ENCODE peak calls at places on chromosomes 11 and 22, in ten cellular contexts. H is heart right ventricle, X is endothelial cell of umbilical vein, M is lower lobe of right lung, Q is HCT116, W is heart left ventricle, Z is tibial artery, L is stomach, U is PC-9, Y is GM12878. S is an unnamed sample. For H3K4me1, the result is how much of the 10 kb centered on the place peaks cover.

GRCh38 chr11:123006860-123007542 is 25.4 kb upstream of the BSX start:
- DNase-seq in Z (no peak), Q (no peak), M (no peak), X (no peak), L (no peak), Y (no peak), U (no peak), H (no peak), W (no peak), S (no peak)

GRCh38 chr22:32422062-32422461 is 10.0 kb upstream of the RTCB start:
- DNase-seq in Z (no peak), W (no peak), Y (no peak), H (no peak), L (no peak), U (peak), X (no peak), M (no peak), Q (no peak), S (no peak)

GRCh38 chr22:49014227-49015201 is 813.2 kb downstream of the BRD1 start:
- DNase-seq in Z (peak), X (no peak), U (no peak), H (no peak), M (peak), W (peak), Y (no peak), L (peak), Q (no peak), S (no peak)

GRCh38 chr11:77561257-77561656 is 28.5 kb upstream of the AQP11 start:
- DNase-seq in Y (no peak), M (no peak), H (no peak), W (no peak), X (no peak), L (no peak), Z (no peak), Q (no peak), U (no peak), S (no peak)

GRCh38 chr11:46445887-46446286 is 54.3 kb upstream of the CHRM4 start:
- DNase-seq in Y (no peak), Z (no peak), W (no peak), U (no peak), H (no peak), L (no peak), Q (no peak), M (no peak), X (no peak), S (no peak)

GRCh38 chr11:132589802-132590201 is 942.5 kb downstream of the OPCML start:
- DNase-seq in U (no peak), X (no peak), Y (no peak), W (no peak), Z (no peak), L (no peak), H (no peak), Q (no peak), M (no peak), S (no peak)

GRCh38 chr22:49119551-49119952 is 708.1 kb downstream of the BRD1 start:
- DNase-seq in H (peak), Z (peak), M (no peak), U (no peak), W (no peak), X (no peak), Q (no peak), Y (no peak), L (no peak), S (no peak)

GRCh38 chr11:86486261-86487030 is 111.8 kb downstream of the CCDC81 start:
- DNase-seq in H (no peak), U (peak), X (no peak), Q (no peak), M (no peak), Z (peak), L (no peak), Y (no peak), W (no peak), S (no peak)

GRCh38 chr11:46826310-46827044 is 19.6 kb downstream of the CKAP5 start:
- DNase-seq in W (peak), X (peak), Q (peak), M (peak), U (peak), Y (no peak), H (peak), Z (peak), L (peak), S (peak)

GRCh38 chr11:42536961-42537360 is 774.8 kb upstream of the API5 start:
- DNase-seq in Q (no peak), Y (no peak), H (no peak), L (no peak), U (no peak), M (no peak), W (no peak), X (no peak), Z (no peak), S (no peak)

GRCh38 chr11:15969281-15969680 is 387.1 kb downstream of the SOX6 start:
- DNase-seq in Z (peak), X (peak), U (peak), Q (no peak), M (no peak), Y (peak), W (no peak), L (peak), H (peak), S (peak)

GRCh38 chr11:97349201-97349600 is 959.4 kb downstream of the JRKL start:
- DNase-seq in U (no peak), L (no peak), H (no peak), W (no peak), X (no peak), Q (no peak), Y (no peak), Z (no peak), M (no peak), S (no peak)

GRCh38 chr11:130908770-130909625 is 7.3 kb downstream of the SNX19 start:
- DNase-seq in Q (no peak), U (no peak), Y (no peak), X (peak), Z (no peak), W (no peak), M (no peak), H (no peak), L (no peak), S (no peak)

GRCh38 chr11:117913736-117914397 is 15.3 kb downstream of the TMPRSS13 start:
- DNase-seq in U (no peak), X (no peak), W (no peak), H (no peak), L (no peak), Q (no peak), M (no peak), Z (no peak), Y (no peak), S (no peak)

GRCh38 chr11:68166969-68167368 is 45.8 kb upstream of the CHKA start:
- DNase-seq in Z (no peak), Q (no peak), U (no peak), H (no peak), Y (no peak), X (no peak), L (no peak), M (no peak), W (no peak), S (no peak)

GRCh38 chr22:17065433-17065832 is 19.4 kb upstream of the IL17RA start:
- DNase-seq in Y (no peak), Z (no peak), H (no peak), X (no peak), Q (no peak), M (no peak), U (no peak), W (no peak), L (peak), S (no peak)

GRCh38 chr11:85180528-85180927 is 446.6 kb downstream of the DLG2 start:
- DNase-seq in X (no peak), M (no peak), Q (no peak), L (no peak), Y (no peak), Z (no peak), W (no peak), H (no peak), U (no peak), S (no peak)

GRCh38 chr11:68934666-68935065 is 31.0 kb downstream of the IGHMBP2 start:
- DNase-seq in Z (no peak), U (no peak), W (peak), Y (no peak), M (no peak), H (no peak), X (no peak), L (no peak), Q (no peak), S (no peak)

GRCh38 chr11:68140496-68141246 is 19.5 kb upstream of the CHKA start:
- DNase-seq in M (no peak), W (no peak), U (peak), X (no peak), L (peak), H (no peak), Q (no peak), Y (no peak), Z (no peak), S (no peak)

GRCh38 chr11:108008656-108009496 is at the start of gene CUL5:
- DNase-seq in M (peak), X (peak), Z (peak), Y (peak), H (peak), Q (peak), U (peak), L (peak), W (peak), S (peak)

GRCh38 chr11:3201677-3202181 is 16.9 kb downstream of the MRGPRG start:
- DNase-seq in L (no peak), M (no peak), Z (peak), X (no peak), Y (no peak), Q (no peak), U (no peak), W (no peak), H (no peak), S (no peak)

GRCh38 chr11:64759722-64760719 is at the start of gene PYGM:
- DNase-seq in W (peak), Y (no peak), H (peak), Q (no peak), U (no peak), Z (peak), M (no peak), L (no peak), X (no peak), S (peak)

GRCh38 chr22:49770454-49771265 is 57.0 kb downstream of the BRD1 start:
- DNase-seq in Q (no peak), Y (no peak), U (no peak), Z (no peak), H (no peak), L (no peak), M (peak), W (peak), X (no peak), S (no peak)

GRCh38 chr11:17020831-17021230 is 6.6 kb upstream of the PLEKHA7 start:
- DNase-seq in U (no peak), L (no peak), W (no peak), X (no peak), Q (no peak), Z (no peak), Y (no peak), H (no peak), M (no peak), S (no peak)

GRCh38 chr11:128179049-128179448 is 408.3 kb downstream of the ETS1 start:
- DNase-seq in Y (no peak), U (no peak), X (no peak), L (no peak), Q (no peak), M (no peak), H (no peak), W (no peak), Z (no peak), S (no peak)

GRCh38 chr22:28222976-28223375 is 303.9 kb upstream of the PITPNB start:
- DNase-seq in Y (no peak), Q (no peak), L (no peak), M (no peak), U (no peak), H (no peak), Z (no peak), X (no peak), W (no peak), S (no peak)

GRCh38 chr11:78594814-78595213 is 20.1 kb upstream of the NARS2 start:
- DNase-seq in U (no peak), X (no peak), W (no peak), Z (no peak), Y (no peak), H (no peak), L (no peak), M (no peak), Q (no peak), S (no peak)

GRCh38 chr22:45205624-45205925 is 35.1 kb downstream of the KIAA0930 start:
- DNase-seq in X (no peak), U (no peak), Q (no peak), W (no peak), M (no peak), Y (no peak), H (no peak), L (no peak), Z (no peak), S (no peak)

GRCh38 chr22:35711336-35711735 is 6.3 kb upstream of the APOL5 start:
- DNase-seq in Z (no peak), X (no peak), Q (no peak), U (no peak), W (no peak), H (no peak), L (no peak), Y (no peak), M (no peak), S (no peak)

GRCh38 chr11:107916671-107917241 is 11.5 kb upstream of the RAB39A start:
- DNase-seq in Q (no peak), M (no peak), W (peak), X (no peak), Y (no peak), L (peak), Z (no peak), H (no peak), U (no peak), S (peak)

GRCh38 chr11:16790484-16791240 is 52.2 kb downstream of the C11orf58 start:
- DNase-seq in Z (no peak), Y (no peak), W (no peak), X (no peak), L (no peak), Q (no peak), M (no peak), U (no peak), H (no peak), S (no peak)

GRCh38 chr11:2665747-2666710 is 33.8 kb downstream of the KCNQ1OT1 start:
- DNase-seq in H (no peak), M (no peak), Z (peak), Y (no peak), X (no peak), W (no peak), U (no peak), L (peak), Q (no peak), S (peak)

GRCh38 chr22:22078329-22078728 is 95.7 kb upstream of the TOP3B start:
- DNase-seq in L (no peak), U (no peak), Q (no peak), X (no peak), M (no peak), Y (no peak), W (no peak), Z (no peak), H (no peak), S (no peak)

GRCh38 chr11:98965775-98966174 is 55.0 kb upstream of the CNTN5 start:
- DNase-seq in H (no peak), W (no peak), L (no peak), Z (no peak), Q (no peak), M (no peak), Y (no peak), X (no peak), U (no peak), S (no peak)

GRCh38 chr11:59822989-59823566 is 12.5 kb upstream of the MRPL16 start:
- DNase-seq in H (peak), Z (no peak), U (peak), L (peak), W (no peak), Y (no peak), Q (peak), M (no peak), X (peak), S (peak)

DNA sequence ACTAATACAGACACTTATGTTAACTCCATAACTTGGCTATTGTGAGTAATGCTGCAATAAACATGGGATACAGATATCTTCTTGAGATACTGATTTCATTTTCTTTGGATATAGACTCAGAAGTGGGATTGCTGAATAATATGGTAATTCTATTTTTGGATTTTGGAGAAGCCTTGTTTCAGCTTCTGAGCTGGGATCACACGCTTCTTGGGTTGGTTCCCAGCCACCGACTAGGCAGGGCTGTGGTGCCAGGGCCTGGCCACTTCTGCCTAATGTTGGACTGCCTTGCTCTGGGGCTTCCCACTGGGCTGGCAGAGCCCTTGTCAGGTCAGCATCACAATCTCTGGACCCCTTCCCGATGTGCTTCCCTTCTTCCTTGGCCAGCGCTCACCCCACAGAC is 14.0 kb upstream of the MCHR1 start:
- DNase-seq in X (no peak), L (no peak), Y (no peak), Q (no peak), M (no peak), U (no peak), H (peak), W (peak), Z (peak), S (peak)
- H3K27ac ChIP-seq in X (no peak), L (peak), Y (no peak), Q (no peak), M (no peak), U (no peak), H (peak), W (peak), Z (peak), S (no peak)

DNA sequence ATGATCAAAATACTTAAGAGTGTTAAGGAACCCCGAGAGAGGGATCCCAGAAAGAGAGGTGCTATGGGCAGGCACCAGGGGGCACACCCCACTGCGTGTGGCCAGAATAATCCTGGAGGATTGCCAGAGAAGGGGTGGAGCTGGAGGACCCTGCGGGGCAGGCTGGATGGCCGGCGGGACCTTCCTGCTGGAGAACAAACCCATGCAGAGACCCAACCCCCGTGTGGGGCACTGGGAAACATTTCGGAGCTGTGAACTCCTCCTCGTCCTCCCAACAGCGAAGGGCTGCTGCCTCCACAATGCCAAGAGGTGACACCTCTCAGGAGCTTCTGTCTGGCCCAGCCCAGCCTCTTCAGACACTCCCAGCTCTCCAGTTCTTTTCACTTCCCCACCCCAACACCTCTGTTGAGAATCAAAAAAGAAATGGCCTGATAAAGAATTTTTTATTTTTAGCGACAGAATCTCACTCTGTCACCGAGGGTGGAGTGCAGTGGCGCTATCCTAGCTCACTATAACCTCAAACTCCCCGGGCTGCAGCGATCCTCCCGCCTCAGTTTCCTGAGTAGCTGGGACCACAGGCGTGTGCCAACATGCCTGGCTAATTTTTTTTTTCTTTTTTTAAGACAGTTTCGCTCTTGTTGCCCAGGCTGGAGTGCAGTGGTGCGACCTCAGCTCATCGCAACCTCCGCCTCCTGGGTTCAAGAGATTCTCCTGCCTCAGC is 25.6 kb downstream of the RHOD start:
- DNase-seq in Y (no peak), H (no peak), Q (no peak), W (peak), X (peak), L (no peak), Z (no peak), M (no peak), U (no peak), S (peak)
- TF ChIP-seq CTCF in Y (peak), H (no peak), Q (no peak), W (no peak), X (no peak), L (no peak), Z (no peak), M (no peak), U (no peak), S (no peak)

GRCh38 chr11:96267001-96267489 is 76.0 kb downstream of the MAML2 start:
- DNase-seq in U (no peak), M (no peak), Q (no peak), Y (no peak), W (no peak), H (no peak), Z (no peak), L (no peak), X (peak), S (no peak)
- H3K4me1 ChIP-seq in U (half or more), M (under half), Q (under half), Y (under half), W (under half), H (under half), Z (under half), L (under half), X (under half), S (under half)

GRCh38 chr22:44089717-44090570 is 65.8 kb downstream of the PARVB start:
- DNase-seq in W (peak), U (no peak), H (no peak), M (no peak), Z (no peak), Q (no peak), X (no peak), L (no peak), Y (no peak), S (no peak)
- H3K27ac ChIP-seq in W (peak), U (no peak), H (no peak), M (no peak), Z (no peak), Q (no peak), X (no peak), L (no peak), Y (no peak), S (no peak)

GRCh38 chr11:1565904-1566247 is 6.2 kb downstream of the DUSP8 start:
- DNase-seq in W (no peak), Q (no peak), L (no peak), X (no peak), U (no peak), Y (no peak), Z (no peak), H (no peak), M (no peak), S (no peak)

GRCh38 chr11:1567052-1567720 is 4.9 kb downstream of the DUSP8 start:
- DNase-seq in W (peak), Z (no peak), L (no peak), M (no peak), X (no peak), H (no peak), U (no peak), Y (no peak), Q (no peak), S (no peak)

GRCh38 chr11:1565173-1565903 is 6.7 kb downstream of the DUSP8 start:
- DNase-seq in M (no peak), W (peak), Q (no peak), X (no peak), Y (no peak), H (no peak), U (no peak), Z (no peak), L (no peak), S (no peak)

GRCh38 chr11:1567721-1568100 is 4.4 kb downstream of the DUSP8 start:
- DNase-seq in L (no peak), Y (no peak), W (no peak), Q (no peak), M (no peak), Z (no peak), X (no peak), H (no peak), U (no peak), S (no peak)

DNA sequence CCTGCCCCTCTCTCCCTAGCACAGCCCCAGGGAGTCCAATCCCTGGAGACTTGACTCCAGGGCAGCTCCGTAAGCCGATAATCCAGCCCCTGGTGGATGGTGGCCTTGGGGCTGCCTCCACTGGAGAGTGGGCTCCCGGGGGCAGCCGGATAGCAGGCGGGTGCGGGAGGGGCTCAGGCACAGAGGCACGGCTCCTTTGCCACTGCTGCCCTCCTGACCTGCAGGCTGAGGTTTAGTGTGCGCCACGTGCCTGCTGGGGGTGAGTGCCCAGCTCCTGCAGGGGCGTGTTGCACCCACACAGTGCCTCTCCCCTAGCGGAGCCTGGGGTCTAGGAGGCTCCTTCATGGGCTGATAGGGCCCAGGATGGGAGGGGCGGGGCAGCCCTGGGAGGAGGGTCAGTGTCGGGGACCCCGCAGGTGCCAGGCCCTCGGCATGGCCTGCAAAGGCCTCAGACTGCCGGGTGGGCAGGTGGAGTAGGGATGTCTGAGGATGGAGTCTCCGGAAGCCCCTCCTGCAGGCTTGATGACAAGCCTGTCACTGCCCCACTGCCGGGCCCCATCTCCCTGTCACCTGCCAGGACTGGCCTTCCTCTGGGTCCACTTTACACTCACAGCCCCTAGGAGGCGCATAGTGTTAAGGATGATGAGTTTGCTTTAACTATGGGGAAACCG is 5.6 kb downstream of the DUSP8 start:
- DNase-seq in H (no peak), U (no peak), Y (no peak), Z (no peak), M (no peak), X (no peak), Q (no peak), W (no peak), L (no peak), S (no peak)
- TF ChIP-seq CTCF in H (no peak), U (no peak), Y (no peak), Z (no peak), M (no peak), X (no peak), Q (peak), W (no peak), L (no peak), S (no peak)

S was measured in cardiac muscle cell.